ENCODE peak calls at places on chromosomes 2 and 18, in four cellular contexts. Z, U, O and A are unnamed samples.

GRCh38 chr18:35282353-35282752 is 7.7 kb downstream of the ZSCAN30 start:
- DNase-seq in Z (no peak), U (peak; percentile 94), O (no peak), A (no peak)

GRCh38 chr2:226652983-226653765 is 146.4 kb downstream of the IRS1 start:
- DNase-seq in Z (no peak), U (no peak), O (peak; percentile 18), A (no peak)

GRCh38 chr2:174442546-174443510 is 44.0 kb downstream of the GPR155 start:
- DNase-seq in Z (no peak), U (peak; percentile 74), O (peak; percentile 94), A (no peak)

GRCh38 chr18:41265047-41265446 is 690.0 kb upstream of the PIK3C3 start:
- DNase-seq in Z (no peak), U (no peak), O (no peak), A (no peak)

GRCh38 chr2:43841949-43842865 is 3.4 kb downstream of the ABCG8 start:
- DNase-seq in Z (no peak), U (no peak), O (no peak), A (no peak)

GRCh38 chr2:199819746-199820145 is 31.2 kb downstream of the FTCDNL1 start:
- DNase-seq in Z (no peak), U (peak; percentile 36), O (no peak), A (no peak)

GRCh38 chr2:48356701-48357322 is 173.1 kb upstream of the STON1 start:
- DNase-seq in Z (no peak), U (no peak), O (no peak), A (no peak)

GRCh38 chr18:13313006-13313661 is 94.6 kb downstream of the LDLRAD4 start:
- DNase-seq in Z (no peak), U (no peak), O (no peak), A (no peak)

GRCh38 chr2:75570948-75571729 is 10.4 kb upstream of the EVA1A start:
- DNase-seq in Z (no peak), U (peak; percentile 65), O (peak; percentile 91), A (no peak)